ENCODE peak calls at places on chromosomes 6 and 20, in five cellular contexts. V is astrocyte of the spinal cord, F is epithelial cell of esophagus, G is endothelial cell, P is GM13976. A is an unnamed sample.

GRCh38 chr20:16246870-16247269 is 326.4 kb downstream of the KIF16B start:
- DNase-seq in V (no peak), F (no peak), G (no peak), P (no peak), A (no peak)

GRCh38 chr6:14747881-14748520 is 497.9 kb upstream of the JARID2 start:
- DNase-seq in V (peak), F (no peak), G (no peak), P (no peak), A (no peak)

GRCh38 chr6:122491915-122492537 is 20.4 kb upstream of the SERINC1 start:
- DNase-seq in V (peak), F (peak), G (peak), P (peak), A (no peak)

GRCh38 chr6:139372326-139373153 is 1.9 kb downstream of the CITED2 start:
- DNase-seq in V (peak), F (no peak), G (no peak), P (no peak), A (no peak)

GRCh38 chr20:11917663-11918062 is at the start of gene BTBD3:
- DNase-seq in V (peak), F (peak), G (no peak), P (peak), A (no peak)

GRCh38 chr20:49464556-49464955 is 17.9 kb downstream of the KCNB1 start:
- DNase-seq in V (no peak), F (no peak), G (no peak), P (no peak), A (no peak)

GRCh38 chr6:20644667-20645370 is 110.6 kb downstream of the CDKAL1 start:
- DNase-seq in V (no peak), F (peak), G (no peak), P (no peak), A (no peak)

GRCh38 chr20:38779247-38780097 is 26.0 kb upstream of the PPP1R16B start:
- DNase-seq in V (no peak), F (peak), G (no peak), P (no peak), A (no peak)

GRCh38 chr6:42911171-42912021 is 4.5 kb upstream of the PTCRA start:
- DNase-seq in V (no peak), F (no peak), G (peak), P (no peak), A (peak)

GRCh38 chr20:38670786-38671185 is 53.5 kb upstream of the SLC32A1 start:
- DNase-seq in V (no peak), F (no peak), G (no peak), P (no peak), A (no peak)

GRCh38 chr6:106159531-106159940 is 73.4 kb downstream of the PRDM1 start:
- DNase-seq in V (peak), F (peak), G (no peak), P (no peak), A (no peak)

GRCh38 chr6:167760979-167761793 is 65.5 kb upstream of the AFDN start:
- DNase-seq in V (peak), F (peak), G (no peak), P (no peak), A (no peak)

GRCh38 chr6:156543431-156543830 is 233.7 kb upstream of the ARID1B start:
- DNase-seq in V (no peak), F (peak), G (no peak), P (no peak), A (no peak)

GRCh38 chr20:53678315-53678989 is 84.8 kb upstream of the ZNF217 start:
- DNase-seq in V (no peak), F (no peak), G (no peak), P (no peak), A (no peak)

GRCh38 chr6:107129370-107129925 is 14.1 kb upstream of the BEND3 start:
- DNase-seq in V (no peak), F (no peak), G (no peak), P (no peak), A (no peak)

GRCh38 chr6:120005292-120005976 is 655.9 kb upstream of the MAN1A1 start:
- DNase-seq in V (no peak), F (no peak), G (no peak), P (no peak), A (no peak)

GRCh38 chr6:163338671-163339405 is 75.7 kb upstream of the QKI start:
- DNase-seq in V (peak), F (peak), G (peak), P (no peak), A (no peak)

GRCh38 chr6:31765910-31766794 is 3.7 kb downstream of the SAPCD1 start:
- DNase-seq in V (no peak), F (no peak), G (no peak), P (no peak), A (no peak)

GRCh38 chr20:50628326-50628725 is 63.0 kb downstream of the RIPOR3 start:
- DNase-seq in V (no peak), F (no peak), G (no peak), P (no peak), A (no peak)

GRCh38 chr6:84671188-84671587 is 93.2 kb downstream of the TBX18 start:
- DNase-seq in V (no peak), F (no peak), G (no peak), P (no peak), A (no peak)

GRCh38 chr6:147528511-147529145 is 20.1 kb downstream of the SAMD5 start:
- DNase-seq in V (no peak), F (no peak), G (no peak), P (no peak), A (no peak)

GRCh38 chr6:113055086-113055485 is 708.0 kb downstream of the RFPL4B start:
- DNase-seq in V (no peak), F (no peak), G (no peak), P (no peak), A (no peak)

GRCh38 chr6:20632696-20633095 is 98.4 kb downstream of the CDKAL1 start:
- DNase-seq in V (no peak), F (no peak), G (no peak), P (no peak), A (no peak)

GRCh38 chr6:53179961-53180651 is 31.5 kb upstream of the GCM1 start:
- DNase-seq in V (peak), F (peak), G (no peak), P (no peak), A (no peak)

GRCh38 chr6:53174996-53175395 is 26.4 kb upstream of the GCM1 start:
- DNase-seq in V (no peak), F (no peak), G (no peak), P (no peak), A (no peak)

GRCh38 chr6:53180678-53181077 is 32.0 kb upstream of the GCM1 start:
- DNase-seq in V (no peak), F (no peak), G (no peak), P (no peak), A (no peak)

GRCh38 chr6:53178837-53179432 is 30.3 kb upstream of the GCM1 start:
- DNase-seq in V (no peak), F (no peak), G (no peak), P (no peak), A (no peak)
- TF ChIP-seq CTCF in V (no peak), F (no peak), G (no peak), P (no peak), A (no peak)

GRCh38 chr6:170174124-170174770 is 116.6 kb downstream of the DLL1 start:
- DNase-seq in V (no peak), F (no peak), G (no peak), P (no peak), A (no peak)
- TF ChIP-seq CTCF in V (no peak), F (no peak), G (no peak), P (no peak), A (no peak)

GRCh38 chr6:152118678-152119077 is 311.2 kb downstream of the ESR1 start:
- DNase-seq in V (no peak), F (peak), G (no peak), P (no peak), A (no peak)
- TF ChIP-seq CTCF in V (no peak), F (no peak), G (no peak), P (no peak), A (no peak)

GRCh38 chr6:153028963-153029362 is 26.5 kb upstream of the MTRF1L start:
- DNase-seq in V (no peak), F (no peak), G (no peak), P (no peak), A (no peak)

GRCh38 chr6:153031335-153031955 is 28.9 kb upstream of the MTRF1L start:
- DNase-seq in V (peak), F (peak), G (no peak), P (no peak), A (no peak)

GRCh38 chr6:153038378-153038777 is 35.9 kb upstream of the MTRF1L start:
- DNase-seq in V (peak), F (peak), G (no peak), P (no peak), A (no peak)

GRCh38 chr6:153032255-153032882 is 29.9 kb upstream of the MTRF1L start:
- DNase-seq in V (peak), F (peak), G (no peak), P (no peak), A (no peak)

DNA sequence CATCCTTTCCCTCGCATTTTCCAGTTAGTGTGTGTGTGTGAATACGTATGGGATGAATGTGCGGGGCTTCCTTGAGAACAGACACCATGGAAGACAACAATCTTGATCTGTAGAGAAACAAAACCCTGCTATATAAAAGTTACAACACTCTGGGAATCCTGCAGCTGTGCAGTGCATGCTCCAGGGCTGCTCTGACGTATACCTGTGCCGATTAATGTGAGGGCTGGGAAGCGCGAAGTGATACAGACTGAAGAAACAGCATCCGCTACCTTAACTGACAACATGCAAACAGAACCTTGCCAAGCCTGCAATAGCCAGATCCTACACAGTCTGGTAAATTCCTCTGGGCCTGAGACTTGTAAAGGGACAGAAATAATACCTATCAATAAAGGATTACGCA is 31.6 kb upstream of the MTRF1L start:
- DNase-seq in V (no peak), F (no peak), G (no peak), P (no peak), A (no peak)
- TF ChIP-seq CTCF in V (no peak), F (no peak), G (no peak), P (no peak), A (no peak)

DNA sequence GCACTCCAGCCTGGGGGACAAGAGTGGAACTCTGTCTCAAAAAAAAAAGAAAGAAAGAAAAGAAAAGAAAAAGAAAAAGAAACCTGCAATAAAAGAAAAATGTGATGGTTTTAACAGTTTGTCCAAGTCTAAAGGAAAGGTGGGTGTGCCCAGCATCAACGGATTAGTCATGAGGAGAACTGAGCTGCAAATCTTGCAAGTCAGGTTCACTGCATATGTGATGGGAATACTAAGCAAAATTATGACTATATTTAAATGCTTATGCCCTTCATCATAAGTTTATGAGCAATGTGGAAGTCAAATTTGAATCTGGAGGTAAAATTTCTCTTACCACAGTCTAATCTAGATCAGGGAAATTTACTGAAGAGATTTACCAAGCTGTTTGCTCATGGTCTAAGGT is 13.1 kb upstream of the CDK19 start:
- DNase-seq in V (no peak), F (peak), G (no peak), P (no peak), A (no peak)
- TF ChIP-seq CTCF in V (no peak), F (no peak), G (no peak), P (no peak), A (no peak)

GRCh38 chr6:4316867-4317400 is 181.6 kb upstream of the ECI2 start:
- DNase-seq in V (peak), F (peak), G (no peak), P (no peak), A (no peak)

GRCh38 chr6:4309540-4309939 is 174.2 kb upstream of the ECI2 start:
- DNase-seq in V (no peak), F (no peak), G (no peak), P (no peak), A (no peak)

GRCh38 chr6:4311976-4312860 is 176.8 kb upstream of the ECI2 start:
- DNase-seq in V (no peak), F (no peak), G (no peak), P (no peak), A (no peak)

GRCh38 chr6:4314201-4314707 is 178.9 kb upstream of the ECI2 start:
- DNase-seq in V (no peak), F (no peak), G (no peak), P (no peak), A (no peak)

GRCh38 chr6:4313044-4313686 is 177.8 kb upstream of the ECI2 start:
- DNase-seq in V (peak), F (peak), G (no peak), P (no peak), A (no peak)
- TF ChIP-seq CTCF in V (peak), F (peak), G (no peak), P (no peak), A (no peak)

GRCh38 chr6:35082046-35082732 is 59.0 kb downstream of the TCP11 start:
- DNase-seq in V (no peak), F (no peak), G (no peak), P (no peak), A (no peak)

GRCh38 chr6:35079311-35080000 is 61.7 kb downstream of the TCP11 start:
- DNase-seq in V (no peak), F (no peak), G (no peak), P (no peak), A (no peak)

GRCh38 chr6:35081426-35081851 is 59.7 kb downstream of the TCP11 start:
- DNase-seq in V (peak), F (no peak), G (no peak), P (no peak), A (no peak)

GRCh38 chr6:35080016-35080680 is 61.0 kb downstream of the TCP11 start:
- DNase-seq in V (no peak), F (no peak), G (no peak), P (no peak), A (no peak)

DNA sequence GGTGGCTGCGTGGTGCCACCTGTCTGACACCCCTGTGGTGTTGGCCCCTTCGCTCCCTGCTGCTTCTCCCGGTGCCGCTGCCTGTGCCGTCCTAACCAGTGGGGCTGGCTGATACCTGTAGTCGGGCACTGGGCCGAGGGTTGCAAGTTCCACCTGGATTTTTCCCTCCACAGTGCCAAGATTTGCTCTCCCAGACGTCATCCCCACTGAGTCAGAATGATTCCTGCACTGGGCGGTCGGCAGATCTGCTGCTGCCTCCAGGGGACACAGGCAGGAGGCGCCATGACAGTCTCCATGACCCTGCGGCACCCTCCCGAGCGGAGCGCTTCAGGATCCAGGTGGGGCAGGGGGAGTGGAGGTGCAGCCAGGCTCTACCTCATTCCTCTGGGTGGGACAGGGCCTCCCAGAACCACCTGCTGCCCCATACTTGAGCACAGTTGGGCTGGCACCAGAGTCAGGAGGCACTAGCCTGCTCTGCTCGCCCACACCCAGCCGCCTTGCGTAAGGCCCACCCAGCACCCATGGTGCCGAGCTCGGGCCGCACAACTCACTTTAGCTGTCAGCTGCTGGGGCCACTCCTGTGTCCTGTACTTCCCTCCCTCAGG is 60.2 kb downstream of the TCP11 start:
- DNase-seq in V (no peak), F (peak), G (no peak), P (no peak), A (no peak)
- TF ChIP-seq CTCF in V (peak), F (no peak), G (no peak), P (no peak), A (no peak)

DNA sequence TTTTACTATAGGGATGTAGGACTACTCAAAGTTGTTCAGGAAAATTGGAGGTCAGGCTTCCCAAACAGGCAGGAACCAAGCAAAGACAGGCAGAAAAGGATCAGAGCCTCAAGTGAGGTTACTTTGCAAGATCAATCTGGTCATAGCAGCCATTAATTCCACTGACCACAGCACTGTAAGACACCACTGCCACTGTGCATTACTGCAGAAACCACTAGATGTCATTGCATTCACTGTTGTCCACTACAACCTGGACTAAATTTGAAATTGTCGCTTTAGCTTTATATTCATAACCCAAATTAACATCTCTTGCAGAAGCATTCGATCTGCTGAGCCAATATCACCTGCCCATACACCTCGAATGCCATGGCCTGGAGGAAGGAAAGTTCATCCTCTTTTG is 126.9 kb upstream of the UFL1 start:
- DNase-seq in V (no peak), F (peak), G (peak), P (no peak), A (no peak)
- TF ChIP-seq CTCF in V (peak), F (peak), G (no peak), P (no peak), A (peak)

GRCh38 chr6:6788394-6789020 is 200.0 kb downstream of the LY86 start:
- DNase-seq in V (no peak), F (peak), G (no peak), P (peak), A (no peak)
- TF ChIP-seq CTCF in V (peak), F (peak), G (peak), P (peak), A (peak)

A was measured in progenitor cell of endocrine pancreas.